ENCODE peak calls at places on chromosomes 6 and 20, in eight cellular contexts. H is effector memory CD4-positive, alpha-beta T cell; E is fibroblast of lung; F is mammary epithelial cell; K is adrenal gland; W is CD8-positive, alpha-beta memory T cell; M is CD8-positive, alpha-beta T cell; N is mesendoderm. Z is an unnamed sample.

GRCh38 chr6:49980898-49981297 is 11.5 kb upstream of the DEFB113 start:
- DNase-seq in K (no peak), W (no peak), M (no peak), F (peak; percentile 1), N (no peak), H (no peak), E (peak; percentile 21), Z (no peak)

GRCh38 chr20:58084566-58084965 is 143.9 kb downstream of the ANKRD60 start:
- DNase-seq in F (no peak), E (no peak), M (no peak), H (no peak), W (no peak), K (no peak), N (no peak), Z (peak; percentile 24)

GRCh38 chr20:805713-806112 is 27.8 kb upstream of the FAM110A start:
- DNase-seq in W (no peak), M (no peak), E (peak; percentile 31), K (no peak), F (no peak), N (peak; percentile 71), H (no peak), Z (no peak)

GRCh38 chr6:166490671-166491500 is 95.6 kb downstream of the RAMACL start:
- DNase-seq in H (no peak), W (no peak), N (no peak), F (no peak), E (peak; percentile 83), K (no peak), M (no peak), Z (no peak)

GRCh38 chr6:170205126-170205525 is 85.8 kb downstream of the DLL1 start:
- DNase-seq in H (no peak), M (no peak), K (no peak), W (peak; percentile 26), F (no peak), N (no peak), E (no peak), Z (peak; percentile 21)

GRCh38 chr6:114216789-114217467 is 125.9 kb downstream of the HS3ST5 start:
- DNase-seq in K (no peak), H (no peak), F (no peak), E (no peak), N (no peak), M (no peak), W (no peak), Z (no peak)

GRCh38 chr6:148611213-148611612 is 135.6 kb upstream of the UST start:
- DNase-seq in E (peak; percentile 67), N (no peak), F (peak; percentile 52), W (no peak), H (no peak), M (no peak), K (peak; percentile 39), Z (no peak)

GRCh38 chr6:31113861-31114539 is 600 bp upstream of the PSORS1C1 start:
- DNase-seq in W (no peak), M (no peak), H (no peak), N (peak; percentile 77), K (no peak), E (peak; percentile 62), F (no peak), Z (peak; percentile 69)

GRCh38 chr6:150840185-150840584 is 25.3 kb upstream of the MTHFD1L start:
- DNase-seq in W (no peak), M (no peak), H (no peak), K (no peak), F (no peak), N (no peak), E (no peak), Z (no peak)

GRCh38 chr6:15953152-15953880 is 175.6 kb upstream of the MYLIP start:
- DNase-seq in E (no peak), H (no peak), N (peak; percentile 41), K (no peak), W (no peak), M (no peak), F (no peak), Z (no peak)

GRCh38 chr20:38725959-38726848 is 1.9 kb downstream of the SLC32A1 start:
- DNase-seq in K (no peak), W (peak; percentile 68), N (peak; percentile 97), E (peak; percentile 34), H (no peak), M (no peak), F (no peak), Z (peak; percentile 97)

GRCh38 chr6:167047554-167047953 is 48.4 kb downstream of the CEP43 start:
- DNase-seq in K (no peak), M (no peak), E (no peak), N (no peak), W (peak; percentile 53), H (peak; percentile 17), F (no peak), Z (no peak)

GRCh38 chr20:12638633-12639360 is 370.0 kb upstream of the SPTLC3 start:
- DNase-seq in M (no peak), H (no peak), W (no peak), F (no peak), E (no peak), N (peak; percentile 54), K (no peak), Z (peak; percentile 54)

GRCh38 chr6:24359640-24360454 is 2.0 kb upstream of the DCDC2 start:
- DNase-seq in W (peak; percentile 80), F (peak; percentile 74), K (peak; percentile 77), E (peak; percentile 64), N (peak; percentile 93), M (peak; percentile 58), H (peak; percentile 56), Z (peak; percentile 97)

GRCh38 chr6:35611235-35611634 is 77.5 kb downstream of the FKBP5 start:
- DNase-seq in F (no peak), M (no peak), W (peak; percentile 54), H (no peak), E (peak; percentile 63), N (peak; percentile 64), K (no peak), Z (peak; percentile 54)

GRCh38 chr6:168507297-168507696 is 66.3 kb downstream of the SMOC2 start:
- DNase-seq in W (no peak), F (no peak), E (no peak), H (no peak), M (no peak), N (no peak), K (no peak), Z (peak; percentile 57)

GRCh38 chr20:3821996-3822395 is 1.6 kb downstream of the AP5S1 start:
- DNase-seq in K (no peak), F (no peak), M (no peak), W (no peak), H (no peak), E (no peak), N (no peak), Z (no peak)
- H3K4me1 ChIP-seq in K (peaks cover 18% of the 10 kb centered on the region), F (peaks cover 17% of the 10 kb centered on the region), M (peaks cover 34% of the 10 kb centered on the region), W (peaks cover 33% of the 10 kb centered on the region), H (peaks cover 15% of the 10 kb centered on the region), E (peaks cover 9% of the 10 kb centered on the region), N (no peaks in the 10 kb centered on the region), Z (peaks cover 4% of the 10 kb centered on the region)

GRCh38 chr6:40710626-40711354 is 123.6 kb upstream of the LRFN2 start:
- DNase-seq in N (no peak), W (no peak), H (no peak), M (no peak), K (no peak), E (no peak), F (no peak), Z (no peak)
- H3K4me1 ChIP-seq in N (no peaks in the 10 kb centered on the region), W (no peaks in the 10 kb centered on the region), H (no peaks in the 10 kb centered on the region), M (no peaks in the 10 kb centered on the region), K (no peaks in the 10 kb centered on the region), E (no peaks in the 10 kb centered on the region), F (no peaks in the 10 kb centered on the region), Z (no peaks in the 10 kb centered on the region)

DNA sequence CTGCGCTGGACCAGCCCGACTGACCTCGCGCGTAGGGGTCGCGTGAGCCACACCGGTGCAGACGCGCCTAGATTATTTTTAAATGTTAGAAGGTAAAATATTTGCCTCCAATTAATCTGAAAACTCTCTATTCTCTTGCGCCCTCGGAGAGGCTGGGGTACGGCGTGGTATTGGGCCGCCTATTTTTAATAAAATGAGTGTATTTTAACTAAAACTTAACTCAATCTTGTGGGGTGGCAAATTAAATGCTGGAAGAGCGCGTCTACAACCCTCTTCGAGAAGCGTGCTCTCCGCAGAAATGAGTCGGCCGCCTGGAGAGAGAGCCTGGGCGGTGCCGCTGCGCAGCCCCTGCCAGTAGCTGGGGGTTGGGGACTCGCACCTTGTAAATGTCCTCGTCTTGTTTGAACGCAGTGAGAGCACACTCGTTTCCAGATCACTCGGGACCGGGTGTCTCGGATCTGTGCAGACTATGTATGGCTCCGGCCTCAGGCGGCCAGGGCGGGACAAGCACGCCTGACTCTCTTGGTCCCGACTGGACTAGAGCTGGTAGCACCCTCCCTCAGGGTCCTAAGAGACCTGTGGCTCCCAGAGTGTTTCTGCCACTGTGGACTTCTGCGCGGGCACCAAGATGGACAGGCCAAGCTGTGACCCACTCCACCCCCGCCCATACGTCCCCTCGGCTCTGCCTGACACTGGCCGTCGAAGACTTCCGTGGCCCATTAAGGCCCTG is 2.0 kb upstream of the MAFB start:
- DNase-seq in F (no peak), H (no peak), N (no peak), M (no peak), K (no peak), W (no peak), E (no peak), Z (peak; percentile 65)
- H3K4me1 ChIP-seq in F (peaks cover 23% of the 10 kb centered on the region), H (peaks cover 16% of the 10 kb centered on the region), N (no peaks in the 10 kb centered on the region), M (peaks cover 5% of the 10 kb centered on the region), K (peaks cover 13% of the 10 kb centered on the region), W (no peaks in the 10 kb centered on the region), E (no peaks in the 10 kb centered on the region), Z (peaks cover 12% of the 10 kb centered on the region)

GRCh38 chr20:44897133-44897532 is 11.6 kb downstream of the YWHAB start:
- DNase-seq in M (no peak), W (no peak), E (no peak), F (no peak), K (no peak), N (no peak), H (no peak), Z (no peak)
- H3K4me1 ChIP-seq in M (peaks cover 74% of the 10 kb centered on the region), W (peaks cover 76% of the 10 kb centered on the region), E (peaks cover 4% of the 10 kb centered on the region), F (peaks cover 3% of the 10 kb centered on the region), K (peaks cover 74% of the 10 kb centered on the region), N (no peaks in the 10 kb centered on the region), H (peaks cover 34% of the 10 kb centered on the region), Z (no peaks in the 10 kb centered on the region)

GRCh38 chr6:159981171-159981571 is 12.3 kb downstream of the IGF2R start:
- DNase-seq in H (no peak), E (no peak), F (no peak), M (no peak), K (no peak), N (no peak), W (no peak), Z (no peak)
- H3K4me1 ChIP-seq in H (peaks cover 61% of the 10 kb centered on the region), E (peaks cover 45% of the 10 kb centered on the region), F (peaks cover 38% of the 10 kb centered on the region), M (peaks cover 86% of the 10 kb centered on the region), K (peaks cover 93% of the 10 kb centered on the region), N (peaks cover 13% of the 10 kb centered on the region), W (peaks cover 93% of the 10 kb centered on the region), Z (peaks cover 22% of the 10 kb centered on the region)

DNA sequence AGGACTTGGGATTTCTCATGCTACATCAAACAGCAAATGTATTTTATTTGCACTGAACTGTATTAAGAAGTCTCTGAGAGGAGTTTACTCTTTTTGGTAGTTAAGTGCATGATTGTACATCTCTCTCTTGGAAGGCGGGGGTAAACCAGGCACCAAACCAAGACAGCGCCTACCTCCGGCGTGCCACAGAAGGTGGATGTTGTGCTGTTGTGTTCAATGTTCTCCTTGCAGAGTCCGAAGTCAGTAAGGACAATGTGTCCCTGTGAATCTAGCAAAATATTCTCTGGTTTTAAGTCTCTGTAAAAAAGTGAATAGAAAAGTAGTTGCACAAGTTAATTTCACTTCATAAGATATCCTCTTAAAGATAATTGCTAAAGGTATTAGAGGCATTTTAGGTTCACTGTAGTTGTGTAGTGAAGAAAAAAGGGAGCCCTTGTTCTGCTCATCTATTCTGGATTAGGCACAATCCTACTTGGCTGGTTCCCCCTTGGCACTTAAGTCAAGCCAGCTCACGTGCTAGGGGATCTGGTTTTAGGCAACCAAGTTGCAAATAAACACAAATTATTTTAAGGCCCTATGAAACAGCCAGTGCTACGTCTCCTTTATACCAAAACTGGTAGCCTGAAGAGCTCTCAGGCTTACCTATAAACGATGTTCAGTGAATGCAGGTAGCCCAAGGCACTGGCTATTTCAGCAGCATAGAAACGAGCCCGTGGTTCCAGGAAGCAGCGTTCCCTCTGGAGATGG is 119.8 kb upstream of the SLC2A12 start:
- DNase-seq in N (no peak), M (no peak), H (no peak), K (no peak), E (no peak), F (no peak), W (no peak), Z (no peak)
- H3K4me1 ChIP-seq in N (no peaks in the 10 kb centered on the region), M (peaks cover 50% of the 10 kb centered on the region), H (peaks cover 22% of the 10 kb centered on the region), K (peaks cover 56% of the 10 kb centered on the region), E (peaks cover 4% of the 10 kb centered on the region), F (peaks cover 31% of the 10 kb centered on the region), W (peaks cover 28% of the 10 kb centered on the region), Z (no peaks in the 10 kb centered on the region)